ENCODE peak calls at places on chromosomes 6 and 20, in four cellular contexts. N, L, H and V are unnamed samples.

GRCh38 chr20:52076164-52076563 is 115.4 kb downstream of the ZFP64 start:
- DNase-seq in N (no peak), L (no peak), H (no peak), V (no peak)

GRCh38 chr20:19981091-19981490 is 36.1 kb upstream of the NAA20 start:
- DNase-seq in N (no peak), L (no peak), H (no peak), V (no peak)

GRCh38 chr6:87722831-87723726 is 21.0 kb upstream of the AKIRIN2 start:
- DNase-seq in N (no peak), L (peak), H (peak), V (peak)

GRCh38 chr6:142758257-142759025 is 186.5 kb downstream of the HIVEP2 start:
- DNase-seq in N (no peak), L (no peak), H (no peak), V (no peak)

GRCh38 chr6:111795558-111795957 is 77.7 kb downstream of the FYN start:
- DNase-seq in N (no peak), L (no peak), H (no peak), V (no peak)

GRCh38 chr6:133309579-133309978 is 68.4 kb downstream of the EYA4 start:
- DNase-seq in N (no peak), L (no peak), H (no peak), V (no peak)

GRCh38 chr6:39835856-39836442 is 43.8 kb downstream of the DAAM2 start:
- DNase-seq in N (no peak), L (no peak), H (no peak), V (peak)

GRCh38 chr6:130033999-130034814 is 15.8 kb downstream of the L3MBTL3 start:
- DNase-seq in N (no peak), L (no peak), H (no peak), V (no peak)

GRCh38 chr20:3727333-3728035 is 5.0 kb upstream of the HSPA12B start:
- DNase-seq in N (no peak), L (no peak), H (no peak), V (no peak)

GRCh38 chr6:143027058-143027457 is 33.6 kb upstream of the AIG1 start:
- DNase-seq in N (peak), L (no peak), H (peak), V (peak)

GRCh38 chr20:35992713-35993335 is 24.4 kb downstream of the CNBD2 start:
- DNase-seq in N (no peak), L (peak), H (peak), V (no peak)

GRCh38 chr20:53201588-53201987 is 229.4 kb downstream of the TSHZ2 start:
- DNase-seq in N (no peak), L (no peak), H (no peak), V (no peak)

DNA sequence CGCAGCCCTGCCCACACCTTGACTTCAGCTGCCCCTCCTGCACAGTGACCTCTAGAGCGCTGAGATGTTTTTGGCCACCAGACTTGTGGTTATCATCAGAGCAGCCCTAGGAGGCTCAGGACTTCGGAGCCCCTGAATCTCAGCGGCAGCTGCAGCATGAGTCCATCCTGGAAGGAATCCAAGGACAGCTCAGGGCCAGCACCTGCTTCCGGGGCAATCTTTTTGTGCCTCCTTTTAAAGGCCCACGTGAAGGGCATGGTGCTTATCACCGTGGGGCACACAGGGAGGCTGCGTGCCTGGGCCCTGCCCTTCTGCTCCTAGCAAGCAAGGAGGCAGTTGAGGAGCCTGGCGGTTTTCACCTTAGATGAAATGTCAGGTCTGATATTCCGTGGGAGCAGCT is 392.5 kb downstream of the TAF4 start:
- DNase-seq in N (no peak), L (no peak), H (no peak), V (no peak)
- TF ChIP-seq ZNF274 in N (no peak), L (no peak), H (no peak), V (no peak)

DNA sequence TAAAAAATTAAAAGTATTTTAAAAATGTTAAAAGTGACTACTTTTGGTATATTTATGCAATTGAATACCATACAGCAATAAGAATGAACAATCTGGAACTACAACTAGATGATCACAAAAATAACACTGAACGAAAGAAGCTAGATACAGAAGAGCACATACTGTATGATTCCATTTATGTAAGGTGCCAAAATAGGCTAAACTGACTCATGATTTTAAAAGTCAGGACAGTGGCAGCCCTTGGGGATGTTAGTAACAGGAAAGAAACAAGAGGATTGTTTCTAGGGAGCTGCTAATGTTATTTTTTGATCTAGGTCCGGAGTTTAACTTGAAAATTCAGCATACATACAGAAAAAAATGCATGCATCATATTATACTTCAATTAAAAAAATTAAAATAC is 42.3 kb downstream of the KIF13A start:
- DNase-seq in N (no peak), L (no peak), H (no peak), V (no peak)
- TF ChIP-seq SUZ12 in N (no peak), L (no peak), H (no peak), V (no peak)

GRCh38 chr6:53593001-53593488 is 48.1 kb upstream of the GCLC start:
- DNase-seq in N (no peak), L (no peak), H (no peak), V (no peak)
- TF ChIP-seq YY1 in N (no peak), L (no peak), H (no peak), V (no peak)

DNA sequence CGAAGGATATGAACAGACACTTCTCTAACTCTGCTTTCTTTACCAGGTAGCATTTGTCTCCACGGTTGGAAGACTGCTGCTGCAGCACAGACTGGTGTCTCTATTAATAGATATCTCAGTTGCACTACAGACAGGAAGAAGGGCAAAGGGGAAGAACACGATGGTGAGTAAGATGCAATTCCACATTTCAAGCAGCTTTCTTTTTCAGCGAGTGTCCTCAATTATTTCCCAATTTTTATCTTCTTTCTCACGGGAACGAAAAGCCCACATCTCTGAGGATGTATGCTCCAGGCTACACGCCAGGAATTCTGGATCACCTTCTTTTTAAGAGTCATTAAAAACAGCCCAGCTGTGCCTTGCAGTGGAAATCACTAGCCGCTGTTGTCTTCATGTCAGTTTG is 311.6 kb upstream of the ECI2 start:
- DNase-seq in N (no peak), L (no peak), H (no peak), V (no peak)
- TF ChIP-seq ZNF274 in N (no peak), L (no peak), H (no peak), V (no peak)

DNA sequence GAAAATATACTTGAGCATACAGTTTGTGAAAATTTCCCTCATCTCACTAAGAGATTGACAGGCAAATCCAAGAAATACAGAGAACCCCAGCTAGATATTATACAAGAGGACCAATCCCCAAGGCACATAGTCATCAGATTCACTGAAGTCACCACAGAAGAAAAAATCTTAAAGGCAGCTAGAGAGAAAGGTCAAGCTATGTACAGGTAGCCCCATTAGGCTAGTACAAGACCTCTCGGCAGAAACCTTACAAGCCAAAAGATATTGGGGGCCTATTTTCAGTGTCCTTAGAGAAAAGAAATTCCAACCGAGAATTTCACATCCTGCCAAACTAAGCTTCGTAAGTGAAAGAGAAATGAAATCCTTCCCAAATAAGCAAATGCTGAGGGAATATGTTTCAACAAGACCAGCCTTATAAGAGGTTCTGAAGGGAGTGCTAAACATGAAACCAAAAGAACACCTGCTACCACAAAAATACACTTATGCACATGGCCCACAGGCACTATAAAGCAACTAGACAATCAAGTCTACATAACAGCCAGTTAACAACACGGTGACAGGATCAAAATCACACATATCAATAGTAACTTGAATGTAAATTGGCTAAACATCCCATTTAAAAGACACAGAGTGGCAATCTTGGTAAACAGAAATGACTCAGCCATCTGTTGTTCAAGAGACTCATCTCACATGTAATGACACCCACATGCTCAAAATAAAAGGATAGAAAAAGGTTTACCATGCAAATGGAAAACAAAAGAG is 96.3 kb downstream of the FHL5 start:
- DNase-seq in N (no peak), L (no peak), H (no peak), V (no peak)
- TF ChIP-seq SUZ12 in N (no peak), L (no peak), H (no peak), V (no peak)

GRCh38 chr20:50512323-50512722 is 2.1 kb downstream of the PTPN1 start:
- DNase-seq in N (no peak), L (no peak), H (no peak), V (no peak)
- TF ChIP-seq YY1 in N (no peak), L (no peak), H (no peak), V (no peak)

GRCh38 chr6:2948228-2949025 is 22.9 kb downstream of the SERPINB6 start:
- DNase-seq in N (peak), L (no peak), H (no peak), V (no peak)
- TF ChIP-seq ZNF274 in N (no peak), L (no peak), H (no peak), V (no peak)

DNA sequence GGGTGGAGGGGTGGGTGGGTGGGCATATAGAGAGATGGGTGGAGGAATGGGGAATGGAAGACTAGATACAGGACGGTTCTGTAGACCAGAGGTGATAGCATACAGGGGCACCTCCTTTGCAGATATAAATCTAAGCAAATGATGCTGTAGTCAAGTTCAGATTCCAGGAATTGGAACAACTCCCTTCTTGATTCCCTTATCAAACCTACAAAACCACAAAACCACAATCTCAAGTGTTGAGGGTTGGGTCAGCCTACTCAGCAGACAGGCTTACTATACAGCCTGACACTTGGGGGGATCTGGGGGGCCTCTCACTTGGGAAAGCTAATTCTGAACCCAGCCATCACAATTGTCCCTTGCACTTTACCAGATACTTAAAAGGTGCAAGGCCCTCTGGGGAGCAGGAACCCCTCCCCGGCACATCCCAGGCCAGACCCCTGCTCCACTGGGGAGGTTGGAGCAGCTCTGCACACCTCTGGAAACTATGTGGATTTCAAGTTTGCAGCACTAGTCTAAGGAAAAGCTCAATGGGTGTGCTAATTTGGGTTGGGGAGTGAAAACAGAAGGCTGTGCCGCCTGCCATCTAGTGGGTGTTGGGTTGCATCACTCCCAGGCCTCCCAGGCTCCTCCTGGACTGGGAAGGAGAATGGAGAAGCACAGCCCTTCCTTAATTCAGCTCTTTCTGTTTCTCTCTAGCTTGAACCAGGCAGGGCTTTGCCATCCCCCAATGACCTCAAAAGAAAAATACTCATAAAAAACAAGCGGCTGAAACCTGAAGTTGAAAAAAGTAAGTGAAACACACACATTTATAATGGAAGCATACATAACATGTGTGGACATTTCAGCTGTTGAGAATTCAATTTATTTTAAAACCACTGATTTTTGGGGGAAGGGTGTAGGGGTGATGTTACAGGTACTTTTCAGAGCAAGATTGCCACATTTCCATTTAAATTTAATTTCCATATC is 121.2 kb upstream of the LAMP5 start:
- DNase-seq in N (peak), L (no peak), H (peak), V (peak)
- TF ChIP-seq SUZ12 in N (no peak), L (no peak), H (no peak), V (no peak)

GRCh38 chr6:124741341-124741740 is 220.9 kb upstream of the RNF217 start:
- DNase-seq in N (no peak), L (no peak), H (no peak), V (no peak)
- TF ChIP-seq YY1 in N (no peak), L (no peak), H (no peak), V (no peak)